ENCODE peak calls at places on chromosomes 7 and 10, in seven cellular contexts. One of them, this sample, is unnamed.

GRCh38 chr10:69092959-69093850 is 5.3 kb downstream of the SRGN start:
- DNase-seq in stimulated activated CD4-positive, alpha-beta T cell treated with anti-CD3 and anti-CD28 coated beads, Interleukin-1b, Interleukin-23, amount 100 ng/mL, for 4 hours: peak
- DNase-seq in skeletal muscle cell: no peak
- DNase-seq in activated T-helper 1 cell treated with anti-CD3 and anti-CD28 coated beads, Interleukin-12 subunit alpha, Interleukin-12 subunit beta, Interleukin-2, Interleukin-4 antibody, amounts not matched to agents 30 ng/mL and 10 ng/mL and 1 ng/mL, durations not matched to agents 14 hours and 24 hours and 36 hours: peak
- DNase-seq in astrocyte of the spinal cord: peak
- DNase-seq in AG04450: peak
- DNase-seq in GM23248: peak
- DNase-seq in this sample: peak

GRCh38 chr10:102988404-102989314 is 70.6 kb downstream of the CNNM2 start:
- DNase-seq in activated T-helper 1 cell treated with anti-CD3 and anti-CD28 coated beads, Interleukin-12 subunit alpha, Interleukin-12 subunit beta, Interleukin-2, Interleukin-4 antibody, amounts not matched to agents 30 ng/mL and 10 ng/mL and 1 ng/mL, durations not matched to agents 14 hours and 24 hours and 36 hours: no peak
- DNase-seq in AG04450: peak
- DNase-seq in skeletal muscle cell: no peak
- DNase-seq in stimulated activated CD4-positive, alpha-beta T cell treated with anti-CD3 and anti-CD28 coated beads, Interleukin-1b, Interleukin-23, amount 100 ng/mL, for 4 hours: no peak
- DNase-seq in astrocyte of the spinal cord: peak
- DNase-seq in GM23248: no peak
- DNase-seq in this sample: peak

GRCh38 chr7:45384499-45384898 is 189.7 kb upstream of the ADCY1 start:
- DNase-seq in activated T-helper 1 cell treated with anti-CD3 and anti-CD28 coated beads, Interleukin-12 subunit alpha, Interleukin-12 subunit beta, Interleukin-2, Interleukin-4 antibody, amounts not matched to agents 30 ng/mL and 10 ng/mL and 1 ng/mL, durations not matched to agents 14 hours and 24 hours and 36 hours: no peak
- DNase-seq in stimulated activated CD4-positive, alpha-beta T cell treated with anti-CD3 and anti-CD28 coated beads, Interleukin-1b, Interleukin-23, amount 100 ng/mL, for 4 hours: no peak
- DNase-seq in AG04450: no peak
- DNase-seq in skeletal muscle cell: no peak
- DNase-seq in astrocyte of the spinal cord: peak
- DNase-seq in GM23248: peak
- DNase-seq in this sample: no peak

GRCh38 chr10:71729023-71729649 is 9.6 kb upstream of the C10orf105 start:
- DNase-seq in GM23248: no peak
- DNase-seq in astrocyte of the spinal cord: no peak
- DNase-seq in AG04450: no peak
- DNase-seq in activated T-helper 1 cell treated with anti-CD3 and anti-CD28 coated beads, Interleukin-12 subunit alpha, Interleukin-12 subunit beta, Interleukin-2, Interleukin-4 antibody, amounts not matched to agents 30 ng/mL and 10 ng/mL and 1 ng/mL, durations not matched to agents 14 hours and 24 hours and 36 hours: no peak
- DNase-seq in stimulated activated CD4-positive, alpha-beta T cell treated with anti-CD3 and anti-CD28 coated beads, Interleukin-1b, Interleukin-23, amount 100 ng/mL, for 4 hours: no peak
- DNase-seq in skeletal muscle cell: no peak
- DNase-seq in this sample: no peak

GRCh38 chr7:33764752-33765451 is 140.4 kb upstream of the BMPER start:
- DNase-seq in astrocyte of the spinal cord: peak
- DNase-seq in stimulated activated CD4-positive, alpha-beta T cell treated with anti-CD3 and anti-CD28 coated beads, Interleukin-1b, Interleukin-23, amount 100 ng/mL, for 4 hours: no peak
- DNase-seq in skeletal muscle cell: no peak
- DNase-seq in activated T-helper 1 cell treated with anti-CD3 and anti-CD28 coated beads, Interleukin-12 subunit alpha, Interleukin-12 subunit beta, Interleukin-2, Interleukin-4 antibody, amounts not matched to agents 30 ng/mL and 10 ng/mL and 1 ng/mL, durations not matched to agents 14 hours and 24 hours and 36 hours: no peak
- DNase-seq in AG04450: no peak
- DNase-seq in GM23248: peak
- DNase-seq in this sample: no peak

GRCh38 chr7:93146036-93146435 is 2.1 kb downstream of the SAMD9L start:
- DNase-seq in AG04450: no peak
- DNase-seq in skeletal muscle cell: no peak
- DNase-seq in activated T-helper 1 cell treated with anti-CD3 and anti-CD28 coated beads, Interleukin-12 subunit alpha, Interleukin-12 subunit beta, Interleukin-2, Interleukin-4 antibody, amounts not matched to agents 30 ng/mL and 10 ng/mL and 1 ng/mL, durations not matched to agents 14 hours and 24 hours and 36 hours: no peak
- DNase-seq in stimulated activated CD4-positive, alpha-beta T cell treated with anti-CD3 and anti-CD28 coated beads, Interleukin-1b, Interleukin-23, amount 100 ng/mL, for 4 hours: no peak
- DNase-seq in astrocyte of the spinal cord: no peak
- DNase-seq in GM23248: no peak
- DNase-seq in this sample: no peak

GRCh38 chr7:14740606-14741005 is 161.9 kb downstream of the DGKB start:
- DNase-seq in GM23248: no peak
- DNase-seq in skeletal muscle cell: no peak
- DNase-seq in astrocyte of the spinal cord: no peak
- DNase-seq in stimulated activated CD4-positive, alpha-beta T cell treated with anti-CD3 and anti-CD28 coated beads, Interleukin-1b, Interleukin-23, amount 100 ng/mL, for 4 hours: no peak
- DNase-seq in AG04450: no peak
- DNase-seq in activated T-helper 1 cell treated with anti-CD3 and anti-CD28 coated beads, Interleukin-12 subunit alpha, Interleukin-12 subunit beta, Interleukin-2, Interleukin-4 antibody, amounts not matched to agents 30 ng/mL and 10 ng/mL and 1 ng/mL, durations not matched to agents 14 hours and 24 hours and 36 hours: no peak
- DNase-seq in this sample: no peak

GRCh38 chr7:107726356-107727130 is 17.4 kb upstream of the CBLL1 start:
- DNase-seq in GM23248: peak
- DNase-seq in stimulated activated CD4-positive, alpha-beta T cell treated with anti-CD3 and anti-CD28 coated beads, Interleukin-1b, Interleukin-23, amount 100 ng/mL, for 4 hours: no peak
- DNase-seq in activated T-helper 1 cell treated with anti-CD3 and anti-CD28 coated beads, Interleukin-12 subunit alpha, Interleukin-12 subunit beta, Interleukin-2, Interleukin-4 antibody, amounts not matched to agents 30 ng/mL and 10 ng/mL and 1 ng/mL, durations not matched to agents 14 hours and 24 hours and 36 hours: no peak
- DNase-seq in skeletal muscle cell: no peak
- DNase-seq in AG04450: no peak
- DNase-seq in astrocyte of the spinal cord: no peak
- DNase-seq in this sample: no peak

GRCh38 chr10:6980353-6980752 is 400.3 kb upstream of the PRKCQ start:
- DNase-seq in GM23248: no peak
- DNase-seq in astrocyte of the spinal cord: no peak
- DNase-seq in skeletal muscle cell: no peak
- DNase-seq in activated T-helper 1 cell treated with anti-CD3 and anti-CD28 coated beads, Interleukin-12 subunit alpha, Interleukin-12 subunit beta, Interleukin-2, Interleukin-4 antibody, amounts not matched to agents 30 ng/mL and 10 ng/mL and 1 ng/mL, durations not matched to agents 14 hours and 24 hours and 36 hours: no peak
- DNase-seq in AG04450: no peak
- DNase-seq in stimulated activated CD4-positive, alpha-beta T cell treated with anti-CD3 and anti-CD28 coated beads, Interleukin-1b, Interleukin-23, amount 100 ng/mL, for 4 hours: no peak
- DNase-seq in this sample: no peak

GRCh38 chr7:120272896-120273475 is at the start of gene KCND2:
- DNase-seq in skeletal muscle cell: no peak
- DNase-seq in GM23248: peak
- DNase-seq in stimulated activated CD4-positive, alpha-beta T cell treated with anti-CD3 and anti-CD28 coated beads, Interleukin-1b, Interleukin-23, amount 100 ng/mL, for 4 hours: no peak
- DNase-seq in activated T-helper 1 cell treated with anti-CD3 and anti-CD28 coated beads, Interleukin-12 subunit alpha, Interleukin-12 subunit beta, Interleukin-2, Interleukin-4 antibody, amounts not matched to agents 30 ng/mL and 10 ng/mL and 1 ng/mL, durations not matched to agents 14 hours and 24 hours and 36 hours: no peak
- DNase-seq in astrocyte of the spinal cord: no peak
- DNase-seq in AG04450: no peak
- DNase-seq in this sample: no peak

GRCh38 chr7:104980440-104980839 is 33.6 kb upstream of the KMT2E start:
- DNase-seq in AG04450: no peak
- DNase-seq in skeletal muscle cell: no peak
- DNase-seq in astrocyte of the spinal cord: no peak
- DNase-seq in stimulated activated CD4-positive, alpha-beta T cell treated with anti-CD3 and anti-CD28 coated beads, Interleukin-1b, Interleukin-23, amount 100 ng/mL, for 4 hours: no peak
- DNase-seq in activated T-helper 1 cell treated with anti-CD3 and anti-CD28 coated beads, Interleukin-12 subunit alpha, Interleukin-12 subunit beta, Interleukin-2, Interleukin-4 antibody, amounts not matched to agents 30 ng/mL and 10 ng/mL and 1 ng/mL, durations not matched to agents 14 hours and 24 hours and 36 hours: no peak
- DNase-seq in GM23248: peak
- DNase-seq in this sample: no peak

GRCh38 chr7:14902589-14902963 is at the start of gene DGKB:
- DNase-seq in stimulated activated CD4-positive, alpha-beta T cell treated with anti-CD3 and anti-CD28 coated beads, Interleukin-1b, Interleukin-23, amount 100 ng/mL, for 4 hours: no peak
- DNase-seq in activated T-helper 1 cell treated with anti-CD3 and anti-CD28 coated beads, Interleukin-12 subunit alpha, Interleukin-12 subunit beta, Interleukin-2, Interleukin-4 antibody, amounts not matched to agents 30 ng/mL and 10 ng/mL and 1 ng/mL, durations not matched to agents 14 hours and 24 hours and 36 hours: no peak
- DNase-seq in GM23248: peak
- DNase-seq in skeletal muscle cell: peak
- DNase-seq in astrocyte of the spinal cord: peak
- DNase-seq in AG04450: no peak
- DNase-seq in this sample: no peak

GRCh38 chr10:38054361-38054797 is 39.8 kb upstream of the ZNF37A start:
- DNase-seq in activated T-helper 1 cell treated with anti-CD3 and anti-CD28 coated beads, Interleukin-12 subunit alpha, Interleukin-12 subunit beta, Interleukin-2, Interleukin-4 antibody, amounts not matched to agents 30 ng/mL and 10 ng/mL and 1 ng/mL, durations not matched to agents 14 hours and 24 hours and 36 hours: no peak
- DNase-seq in AG04450: peak
- DNase-seq in GM23248: peak
- DNase-seq in stimulated activated CD4-positive, alpha-beta T cell treated with anti-CD3 and anti-CD28 coated beads, Interleukin-1b, Interleukin-23, amount 100 ng/mL, for 4 hours: no peak
- DNase-seq in astrocyte of the spinal cord: peak
- DNase-seq in skeletal muscle cell: peak
- DNase-seq in this sample: no peak

GRCh38 chr10:3236644-3237043 is 64.1 kb upstream of the PITRM1 start:
- DNase-seq in GM23248: no peak
- DNase-seq in stimulated activated CD4-positive, alpha-beta T cell treated with anti-CD3 and anti-CD28 coated beads, Interleukin-1b, Interleukin-23, amount 100 ng/mL, for 4 hours: no peak
- DNase-seq in activated T-helper 1 cell treated with anti-CD3 and anti-CD28 coated beads, Interleukin-12 subunit alpha, Interleukin-12 subunit beta, Interleukin-2, Interleukin-4 antibody, amounts not matched to agents 30 ng/mL and 10 ng/mL and 1 ng/mL, durations not matched to agents 14 hours and 24 hours and 36 hours: no peak
- DNase-seq in skeletal muscle cell: no peak
- DNase-seq in AG04450: no peak
- DNase-seq in astrocyte of the spinal cord: no peak
- DNase-seq in this sample: no peak

GRCh38 chr10:78934499-78934898 is 134.3 kb upstream of the ZMIZ1 start:
- DNase-seq in stimulated activated CD4-positive, alpha-beta T cell treated with anti-CD3 and anti-CD28 coated beads, Interleukin-1b, Interleukin-23, amount 100 ng/mL, for 4 hours: no peak
- DNase-seq in astrocyte of the spinal cord: no peak
- DNase-seq in activated T-helper 1 cell treated with anti-CD3 and anti-CD28 coated beads, Interleukin-12 subunit alpha, Interleukin-12 subunit beta, Interleukin-2, Interleukin-4 antibody, amounts not matched to agents 30 ng/mL and 10 ng/mL and 1 ng/mL, durations not matched to agents 14 hours and 24 hours and 36 hours: no peak
- DNase-seq in AG04450: no peak
- DNase-seq in skeletal muscle cell: no peak
- DNase-seq in GM23248: peak
- DNase-seq in this sample: no peak

GRCh38 chr10:14554091-14554842 is 220.4 kb downstream of the FAM107B start:
- DNase-seq in astrocyte of the spinal cord: no peak
- DNase-seq in GM23248: no peak
- DNase-seq in skeletal muscle cell: no peak
- DNase-seq in stimulated activated CD4-positive, alpha-beta T cell treated with anti-CD3 and anti-CD28 coated beads, Interleukin-1b, Interleukin-23, amount 100 ng/mL, for 4 hours: no peak
- DNase-seq in activated T-helper 1 cell treated with anti-CD3 and anti-CD28 coated beads, Interleukin-12 subunit alpha, Interleukin-12 subunit beta, Interleukin-2, Interleukin-4 antibody, amounts not matched to agents 30 ng/mL and 10 ng/mL and 1 ng/mL, durations not matched to agents 14 hours and 24 hours and 36 hours: no peak
- DNase-seq in AG04450: no peak
- DNase-seq in this sample: no peak

GRCh38 chr7:43137811-43138210 is 25.4 kb downstream of the HECW1 start:
- DNase-seq in stimulated activated CD4-positive, alpha-beta T cell treated with anti-CD3 and anti-CD28 coated beads, Interleukin-1b, Interleukin-23, amount 100 ng/mL, for 4 hours: no peak
- DNase-seq in AG04450: no peak
- DNase-seq in activated T-helper 1 cell treated with anti-CD3 and anti-CD28 coated beads, Interleukin-12 subunit alpha, Interleukin-12 subunit beta, Interleukin-2, Interleukin-4 antibody, amounts not matched to agents 30 ng/mL and 10 ng/mL and 1 ng/mL, durations not matched to agents 14 hours and 24 hours and 36 hours: no peak
- DNase-seq in skeletal muscle cell: no peak
- DNase-seq in GM23248: peak
- DNase-seq in astrocyte of the spinal cord: no peak
- DNase-seq in this sample: no peak

GRCh38 chr7:3300651-3301471 is at the start of gene SDK1:
- DNase-seq in skeletal muscle cell: peak
- DNase-seq in astrocyte of the spinal cord: peak
- DNase-seq in AG04450: peak
- DNase-seq in activated T-helper 1 cell treated with anti-CD3 and anti-CD28 coated beads, Interleukin-12 subunit alpha, Interleukin-12 subunit beta, Interleukin-2, Interleukin-4 antibody, amounts not matched to agents 30 ng/mL and 10 ng/mL and 1 ng/mL, durations not matched to agents 14 hours and 24 hours and 36 hours: peak
- DNase-seq in GM23248: peak
- DNase-seq in stimulated activated CD4-positive, alpha-beta T cell treated with anti-CD3 and anti-CD28 coated beads, Interleukin-1b, Interleukin-23, amount 100 ng/mL, for 4 hours: peak
- DNase-seq in this sample: peak

GRCh38 chr7:7654964-7655363 is 14.4 kb downstream of the UMAD1 start:
- DNase-seq in stimulated activated CD4-positive, alpha-beta T cell treated with anti-CD3 and anti-CD28 coated beads, Interleukin-1b, Interleukin-23, amount 100 ng/mL, for 4 hours: no peak
- DNase-seq in skeletal muscle cell: peak
- DNase-seq in activated T-helper 1 cell treated with anti-CD3 and anti-CD28 coated beads, Interleukin-12 subunit alpha, Interleukin-12 subunit beta, Interleukin-2, Interleukin-4 antibody, amounts not matched to agents 30 ng/mL and 10 ng/mL and 1 ng/mL, durations not matched to agents 14 hours and 24 hours and 36 hours: no peak
- DNase-seq in astrocyte of the spinal cord: no peak
- DNase-seq in GM23248: no peak
- DNase-seq in AG04450: no peak
- DNase-seq in this sample: no peak

GRCh38 chr7:144656960-144657359 is 178.9 kb downstream of the TPK1 start:
- DNase-seq in activated T-helper 1 cell treated with anti-CD3 and anti-CD28 coated beads, Interleukin-12 subunit alpha, Interleukin-12 subunit beta, Interleukin-2, Interleukin-4 antibody, amounts not matched to agents 30 ng/mL and 10 ng/mL and 1 ng/mL, durations not matched to agents 14 hours and 24 hours and 36 hours: no peak
- DNase-seq in stimulated activated CD4-positive, alpha-beta T cell treated with anti-CD3 and anti-CD28 coated beads, Interleukin-1b, Interleukin-23, amount 100 ng/mL, for 4 hours: no peak
- DNase-seq in astrocyte of the spinal cord: no peak
- DNase-seq in AG04450: no peak
- DNase-seq in GM23248: no peak
- DNase-seq in skeletal muscle cell: no peak
- DNase-seq in this sample: no peak

GRCh38 chr7:2800220-2800922 is 43.7 kb downstream of the GNA12 start:
- DNase-seq in AG04450: no peak
- DNase-seq in astrocyte of the spinal cord: no peak
- DNase-seq in stimulated activated CD4-positive, alpha-beta T cell treated with anti-CD3 and anti-CD28 coated beads, Interleukin-1b, Interleukin-23, amount 100 ng/mL, for 4 hours: no peak
- DNase-seq in activated T-helper 1 cell treated with anti-CD3 and anti-CD28 coated beads, Interleukin-12 subunit alpha, Interleukin-12 subunit beta, Interleukin-2, Interleukin-4 antibody, amounts not matched to agents 30 ng/mL and 10 ng/mL and 1 ng/mL, durations not matched to agents 14 hours and 24 hours and 36 hours: no peak
- DNase-seq in GM23248: no peak
- DNase-seq in skeletal muscle cell: no peak
- DNase-seq in this sample: no peak

GRCh38 chr7:140217750-140218501 is 41.1 kb upstream of the KDM7A start:
- DNase-seq in GM23248: no peak
- DNase-seq in skeletal muscle cell: no peak
- DNase-seq in AG04450: no peak
- DNase-seq in astrocyte of the spinal cord: no peak
- DNase-seq in activated T-helper 1 cell treated with anti-CD3 and anti-CD28 coated beads, Interleukin-12 subunit alpha, Interleukin-12 subunit beta, Interleukin-2, Interleukin-4 antibody, amounts not matched to agents 30 ng/mL and 10 ng/mL and 1 ng/mL, durations not matched to agents 14 hours and 24 hours and 36 hours: no peak
- DNase-seq in stimulated activated CD4-positive, alpha-beta T cell treated with anti-CD3 and anti-CD28 coated beads, Interleukin-1b, Interleukin-23, amount 100 ng/mL, for 4 hours: no peak
- DNase-seq in this sample: no peak

GRCh38 chr7:5574770-5575269 is 151.2 kb upstream of the TNRC18 start:
- DNase-seq in activated T-helper 1 cell treated with anti-CD3 and anti-CD28 coated beads, Interleukin-12 subunit alpha, Interleukin-12 subunit beta, Interleukin-2, Interleukin-4 antibody, amounts not matched to agents 30 ng/mL and 10 ng/mL and 1 ng/mL, durations not matched to agents 14 hours and 24 hours and 36 hours: no peak
- DNase-seq in astrocyte of the spinal cord: no peak
- DNase-seq in skeletal muscle cell: no peak
- DNase-seq in AG04450: no peak
- DNase-seq in GM23248: no peak
- DNase-seq in stimulated activated CD4-positive, alpha-beta T cell treated with anti-CD3 and anti-CD28 coated beads, Interleukin-1b, Interleukin-23, amount 100 ng/mL, for 4 hours: no peak
- DNase-seq in this sample: no peak

GRCh38 chr7:117402109-117402508 is 25.2 kb downstream of the ASZ1 start:
- DNase-seq in GM23248: no peak
- DNase-seq in astrocyte of the spinal cord: no peak
- DNase-seq in activated T-helper 1 cell treated with anti-CD3 and anti-CD28 coated beads, Interleukin-12 subunit alpha, Interleukin-12 subunit beta, Interleukin-2, Interleukin-4 antibody, amounts not matched to agents 30 ng/mL and 10 ng/mL and 1 ng/mL, durations not matched to agents 14 hours and 24 hours and 36 hours: no peak
- DNase-seq in AG04450: no peak
- DNase-seq in stimulated activated CD4-positive, alpha-beta T cell treated with anti-CD3 and anti-CD28 coated beads, Interleukin-1b, Interleukin-23, amount 100 ng/mL, for 4 hours: no peak
- DNase-seq in skeletal muscle cell: no peak
- DNase-seq in this sample: no peak

This sample was measured in LNCaP clone FGC.